ENCODE peak calls at places on chromosomes 4 and X, in eight cellular contexts. O is sigmoid colon, G is cardiac muscle cell, U is astrocyte of the spinal cord, M is tibial artery, X is heart left ventricle, Z is fibroblast of villous mesenchyme, T is AG10803. K is an unnamed sample.

GRCh38 chr4:121154103-121154515 is 10.0 kb downstream of the TNIP3 start:
- DNase-seq in Z (no peak), M (no peak), G (no peak), T (no peak), U (no peak), X (no peak), O (no peak), K (no peak)

GRCh38 chr4:14168919-14169318 is 541.4 kb upstream of the BOD1L1 start:
- DNase-seq in U (peak; percentile 88), Z (peak; percentile 60), G (peak; percentile 30), O (no peak), T (peak; percentile 78), X (peak; percentile 56), M (no peak), K (peak; percentile 4)

GRCh38 chrX:151708821-151709220 is 7.0 kb upstream of the FATE1 start:
- DNase-seq in O (no peak), Z (no peak), T (no peak), U (no peak), X (no peak), M (no peak), G (no peak), K (no peak)

GRCh38 chrX:154908821-154909220 is 22.7 kb downstream of the F8A1 start:
- DNase-seq in U (no peak), Z (no peak), O (no peak), G (no peak), X (no peak), M (no peak), T (no peak), K (no peak)

GRCh38 chrX:64977830-64978229 is 1.6 kb upstream of the ZC4H2 start:
- DNase-seq in G (no peak), Z (no peak), O (no peak), U (no peak), T (no peak), X (no peak), M (no peak), K (no peak)

GRCh38 chrX:15601932-15602331 is 1.2 kb upstream of the ACE2 start:
- DNase-seq in M (no peak), T (no peak), X (no peak), G (no peak), O (no peak), U (no peak), Z (no peak), K (no peak)

GRCh38 chrX:107626916-107627315 is 1.4 kb upstream of the PRPS1 start:
- DNase-seq in O (no peak), Z (no peak), M (no peak), T (no peak), G (no peak), U (no peak), X (no peak), K (peak; percentile 89)

GRCh38 chrX:11541510-11541909 is 124.2 kb downstream of the ARHGAP6 start:
- DNase-seq in U (no peak), X (no peak), Z (no peak), T (no peak), G (no peak), M (no peak), O (no peak), K (no peak)

GRCh38 chr4:89899854-89900253 is 5.2 kb downstream of the MMRN1 start:
- DNase-seq in U (no peak), T (no peak), M (no peak), Z (no peak), G (no peak), O (no peak), X (no peak), K (no peak)

GRCh38 chr4:146647615-146648383 is 9.1 kb downstream of the POU4F2 start:
- DNase-seq in U (no peak), T (no peak), O (no peak), G (peak; percentile 43), X (no peak), Z (no peak), M (no peak), K (no peak)

GRCh38 chr4:13920901-13921300 is 293.4 kb upstream of the BOD1L1 start:
- DNase-seq in X (peak; percentile 39), Z (peak; percentile 98), T (peak; percentile 100), O (peak; percentile 66), G (no peak), M (no peak), U (peak; percentile 100), K (no peak)

GRCh38 chrX:39475372-39475771 is 622.4 kb downstream of the BCOR start:
- DNase-seq in Z (no peak), M (no peak), U (no peak), X (no peak), G (no peak), T (no peak), O (no peak), K (no peak)

GRCh38 chr4:4432341-4433125 is 45.6 kb downstream of the NSG1 start:
- DNase-seq in Z (no peak), M (no peak), G (no peak), U (no peak), T (no peak), O (peak; percentile 42), X (no peak), K (no peak)

GRCh38 chr4:4428966-4429875 is 42.3 kb downstream of the NSG1 start:
- DNase-seq in O (no peak), M (no peak), U (no peak), Z (no peak), T (no peak), G (no peak), X (no peak), K (no peak)

GRCh38 chr4:4427478-4427870 is 40.6 kb downstream of the NSG1 start:
- DNase-seq in Z (no peak), O (no peak), U (peak; percentile 48), T (no peak), G (no peak), M (no peak), X (peak; percentile 6), K (no peak)

GRCh38 chr4:4427886-4428285 is 41.0 kb downstream of the NSG1 start:
- DNase-seq in M (no peak), O (no peak), T (no peak), X (no peak), G (no peak), Z (no peak), U (no peak), K (no peak)

DNA sequence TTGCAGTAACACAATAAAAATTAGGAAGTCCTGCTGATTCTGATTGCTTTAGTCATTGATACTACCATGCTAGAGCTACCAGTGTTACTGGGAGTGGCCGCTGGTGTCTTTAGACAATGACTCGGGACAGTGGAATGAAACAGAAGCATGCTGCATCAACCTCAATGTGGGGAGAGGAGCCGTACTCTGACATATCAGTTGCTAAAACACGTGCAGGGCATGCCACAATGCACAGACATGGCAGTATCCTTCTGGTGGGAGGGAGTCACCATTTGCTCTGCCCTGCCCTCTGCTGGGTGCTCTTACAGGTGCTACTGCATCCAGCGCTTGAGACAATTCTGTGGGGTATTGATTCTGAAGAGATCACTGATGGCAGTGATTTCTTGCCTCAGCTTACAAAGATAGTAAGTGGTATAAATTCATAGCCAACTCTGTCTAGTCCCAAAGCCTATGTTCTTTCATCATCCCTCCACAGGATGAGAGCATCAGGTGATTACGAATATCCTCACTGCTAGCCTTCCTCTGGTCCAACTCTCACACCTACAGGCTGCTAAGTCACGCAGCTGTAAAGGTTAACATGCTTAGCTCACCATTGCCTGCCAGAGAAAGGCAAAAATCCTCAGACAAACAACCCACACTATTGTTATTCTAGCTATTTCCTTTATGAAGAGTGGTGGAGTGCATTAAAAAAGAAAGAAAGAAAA is 43.7 kb downstream of the NSG1 start:
- DNase-seq in Z (peak; percentile 62), M (no peak), T (peak; percentile 95), G (peak; percentile 70), O (no peak), U (peak; percentile 62), X (peak; percentile 35), K (no peak)
- TF ChIP-seq CTCF in Z (peak; percentile 81), M (no peak), T (peak; percentile 92), G (peak; percentile 88), O (peak; percentile 8), U (peak; percentile 86), X (peak; percentile 48), K (peak; percentile 71)

DNA sequence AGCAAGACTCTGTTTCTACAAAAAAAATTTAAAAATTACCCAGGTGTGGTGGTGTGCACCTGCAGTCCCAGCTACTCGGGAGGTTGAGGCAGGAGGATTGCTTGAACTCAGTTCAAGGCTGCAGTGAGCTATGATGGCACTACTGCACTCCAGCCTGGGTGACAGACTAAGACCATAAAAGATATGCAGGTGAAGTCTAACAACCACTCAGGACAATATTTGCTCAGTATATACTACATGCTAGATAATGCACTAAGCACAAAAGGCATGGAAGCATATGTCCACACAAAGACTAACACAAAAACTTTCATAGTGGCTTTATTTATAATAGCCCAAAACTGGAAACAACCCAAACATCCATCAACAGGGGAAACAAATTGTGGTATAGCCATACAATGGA is 57.7 kb upstream of the TXK start:
- DNase-seq in Z (no peak), O (no peak), G (no peak), T (no peak), M (no peak), X (no peak), U (no peak), K (no peak)
- H3K4me3 ChIP-seq in Z (no peak overlapping the region), O (no peak overlapping the region), G (no peak overlapping the region), T (no peak overlapping the region), M (no peak overlapping the region), X (no peak overlapping the region), U (no peak overlapping the region), K (no peak overlapping the region)

GRCh38 chr4:118058955-118059354 is 24.7 kb downstream of the NDST3 start:
- DNase-seq in X (no peak), O (no peak), T (no peak), U (no peak), G (no peak), M (no peak), Z (no peak), K (no peak)
- TF ChIP-seq CTCF in X (no peak), O (no peak), T (no peak), U (no peak), G (no peak), M (no peak), Z (no peak), K (no peak)

DNA sequence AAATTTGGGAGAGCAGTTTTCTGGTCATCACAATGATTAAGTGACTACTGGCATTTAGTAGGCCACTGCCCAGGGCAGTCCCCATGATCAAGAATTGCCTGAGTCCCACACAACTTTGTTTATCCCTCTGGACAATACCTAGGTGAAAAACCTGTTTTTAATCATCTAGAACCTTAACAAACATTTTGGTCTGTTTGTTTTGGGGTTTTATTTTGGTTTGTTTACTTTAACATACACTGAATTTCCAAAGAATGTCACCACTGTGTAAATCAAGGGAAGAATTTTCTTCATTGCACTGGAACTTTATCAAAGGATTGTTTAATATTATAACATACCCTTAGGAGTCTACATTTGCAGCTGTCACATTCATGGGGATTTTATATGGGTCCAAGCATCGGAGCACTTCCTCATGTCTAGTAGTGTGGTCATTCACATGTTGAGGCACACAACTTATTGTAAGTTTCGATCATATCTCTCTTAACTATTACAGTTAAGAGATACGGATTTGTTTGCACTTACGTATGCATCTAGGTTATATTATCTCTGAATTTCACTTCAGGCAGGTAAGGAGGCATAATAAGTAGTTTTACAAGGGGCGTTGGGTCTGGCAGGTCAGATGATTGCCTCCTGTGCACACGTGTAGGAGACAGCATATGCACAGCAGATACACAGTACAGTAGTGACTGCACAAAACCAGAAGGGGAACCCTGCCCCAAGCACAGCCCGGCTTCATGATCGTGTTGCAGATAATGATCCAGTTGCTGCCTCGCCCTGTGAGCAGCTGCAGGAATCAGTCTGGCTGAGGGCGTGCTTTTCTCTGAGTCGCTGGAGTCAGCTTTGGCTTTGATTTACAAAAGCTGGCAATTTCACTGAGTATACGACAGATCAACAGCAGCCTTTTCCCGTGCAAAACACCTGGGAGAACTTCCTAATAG is 302.8 kb upstream of the GATB start:
- DNase-seq in Z (no peak), O (no peak), X (no peak), U (no peak), M (no peak), T (no peak), G (no peak), K (peak; percentile 6)
- H3K4me3 ChIP-seq in Z (no peak overlapping the region), O (no peak overlapping the region), X (no peak overlapping the region), U (no peak overlapping the region), M (no peak overlapping the region), T (no peak overlapping the region), G (no peak overlapping the region), K (no peak overlapping the region)